ENCODE peak calls at places on chromosomes 2 and 18, in eight cellular contexts. L is thyroid gland, I is fibroblast of lung, Y is ovary, H is H9, M is OCI-LY7, Z is testis, X is hepatocyte. T is an unnamed sample. For H3K4me1, the result is how much of the 10 kb centered on the place peaks cover.

GRCh38 chr2:74834806-74835755 is 1.2 kb downstream of the HK2 start:
- DNase-seq in L (peak), X (peak), I (peak), H (peak), Y (peak), Z (peak), M (peak), T (peak)

GRCh38 chr2:46257476-46257875 is 39.7 kb upstream of the EPAS1 start:
- DNase-seq in Z (no peak), X (no peak), L (no peak), Y (no peak), M (no peak), H (no peak), I (peak), T (no peak)

GRCh38 chr18:58766164-58766563 is 94.9 kb downstream of the MALT1 start:
- DNase-seq in I (no peak), X (no peak), M (no peak), L (no peak), Z (no peak), Y (no peak), H (peak), T (no peak)

GRCh38 chr2:180254872-180255271 is 247.8 kb upstream of the CWC22 start:
- DNase-seq in H (no peak), Z (no peak), X (no peak), I (no peak), M (no peak), L (no peak), Y (no peak), T (no peak)

GRCh38 chr2:209663149-209663548 is 108.5 kb upstream of the UNC80 start:
- DNase-seq in Y (no peak), L (no peak), M (no peak), H (no peak), Z (no peak), I (peak), X (peak), T (no peak)

GRCh38 chr18:68713791-68714190 is 1.1 kb downstream of the TMX3 start:
- DNase-seq in Z (no peak), L (no peak), Y (no peak), M (no peak), H (no peak), X (no peak), I (no peak), T (no peak)

GRCh38 chr2:40123321-40123720 is 328.6 kb downstream of the SLC8A1 start:
- DNase-seq in I (no peak), X (no peak), Y (no peak), Z (no peak), M (no peak), L (no peak), H (no peak), T (no peak)

GRCh38 chr2:16226942-16227664 is 286.8 kb downstream of the MYCN start:
- DNase-seq in X (no peak), L (peak), I (no peak), Y (no peak), H (no peak), Z (no peak), M (no peak), T (no peak)

GRCh38 chr18:76456823-76457222 is 38.2 kb downstream of the ZNF516 start:
- DNase-seq in I (no peak), M (no peak), H (no peak), Z (no peak), X (no peak), L (no peak), Y (no peak), T (no peak)

GRCh38 chr2:64866797-64867196 is 122.4 kb upstream of the SLC1A4 start:
- DNase-seq in L (no peak), H (no peak), I (peak), Z (peak), Y (peak), X (peak), M (no peak), T (no peak)

GRCh38 chr18:56661414-56662101 is 10.4 kb downstream of the WDR7 start:
- DNase-seq in M (no peak), Y (no peak), I (peak), Z (no peak), H (no peak), L (no peak), X (no peak), T (no peak)

GRCh38 chr18:572499-573289 is 7.5 kb upstream of the CETN1 start:
- DNase-seq in H (no peak), X (peak), L (no peak), I (no peak), M (no peak), Y (no peak), Z (no peak), T (no peak)

GRCh38 chr18:44895176-44895798 is 214.6 kb downstream of the SETBP1 start:
- DNase-seq in L (peak), I (peak), Z (peak), Y (no peak), H (no peak), X (peak), M (peak), T (no peak)

GRCh38 chr2:65708129-65708528 is 275.7 kb upstream of the SPRED2 start:
- DNase-seq in H (no peak), I (peak), M (no peak), L (peak), Z (no peak), X (no peak), Y (no peak), T (no peak)

GRCh38 chr2:227474406-227474805 is 2.5 kb downstream of the AGFG1 start:
- DNase-seq in Y (no peak), H (no peak), L (no peak), M (no peak), X (no peak), I (no peak), Z (no peak), T (no peak)
- H3K27ac ChIP-seq in Y (no peak), H (no peak), L (no peak), M (no peak), X (peak), I (no peak), Z (no peak), T (no peak)

DNA sequence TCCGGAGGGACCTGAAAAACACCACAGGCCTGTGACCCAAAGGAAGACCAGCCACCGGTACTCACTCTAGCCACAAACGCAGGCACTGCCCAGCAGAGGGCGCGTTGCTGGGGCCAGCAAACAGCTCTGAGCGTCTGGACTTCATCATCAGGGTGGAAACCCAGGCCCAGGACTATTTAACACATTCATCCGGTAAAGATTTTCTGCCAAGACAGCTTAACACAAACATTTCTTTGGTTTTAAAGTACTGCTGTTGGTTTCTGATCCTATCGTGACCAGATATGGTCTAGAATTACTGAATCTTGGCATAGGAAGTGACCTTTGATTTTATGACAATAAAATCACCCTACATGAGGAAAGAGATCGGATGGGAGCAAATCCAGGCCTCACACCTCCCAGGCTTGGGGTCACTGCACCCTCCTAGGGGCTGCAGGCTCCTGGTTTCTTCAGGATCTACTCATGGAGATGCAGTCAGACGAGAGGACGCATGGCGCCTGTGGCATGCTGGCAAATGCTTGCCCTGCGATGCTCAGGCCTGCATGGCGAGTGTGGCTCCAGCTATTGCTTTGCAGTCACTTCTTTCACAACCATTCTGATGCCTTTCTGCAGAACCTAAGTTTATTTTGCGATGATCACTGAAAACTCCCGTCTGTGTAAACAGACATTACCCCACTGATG is 130.4 kb downstream of the COL4A4 start:
- DNase-seq in M (peak), L (peak), Y (no peak), Z (peak), X (peak), I (peak), H (peak), T (no peak)
- TF ChIP-seq CTCF in M (peak), L (no peak), Y (no peak), Z (no peak), X (peak), I (peak), H (peak), T (no peak)

GRCh38 chr2:42979870-42980763 is 187.7 kb upstream of the HAAO start:
- DNase-seq in I (no peak), H (no peak), Y (no peak), L (no peak), X (no peak), Z (no peak), M (no peak), T (no peak)

GRCh38 chr2:42978175-42978886 is 185.9 kb upstream of the HAAO start:
- DNase-seq in X (peak), I (no peak), H (no peak), Z (no peak), Y (peak), L (no peak), M (no peak), T (peak)

GRCh38 chr2:42978887-42979415 is 186.6 kb upstream of the HAAO start:
- DNase-seq in L (no peak), Z (no peak), M (no peak), I (no peak), H (no peak), X (no peak), Y (peak), T (no peak)

GRCh38 chr2:42980764-42981416 is 188.5 kb upstream of the HAAO start:
- DNase-seq in X (no peak), M (no peak), I (no peak), H (no peak), Z (no peak), L (no peak), Y (no peak), T (no peak)

DNA sequence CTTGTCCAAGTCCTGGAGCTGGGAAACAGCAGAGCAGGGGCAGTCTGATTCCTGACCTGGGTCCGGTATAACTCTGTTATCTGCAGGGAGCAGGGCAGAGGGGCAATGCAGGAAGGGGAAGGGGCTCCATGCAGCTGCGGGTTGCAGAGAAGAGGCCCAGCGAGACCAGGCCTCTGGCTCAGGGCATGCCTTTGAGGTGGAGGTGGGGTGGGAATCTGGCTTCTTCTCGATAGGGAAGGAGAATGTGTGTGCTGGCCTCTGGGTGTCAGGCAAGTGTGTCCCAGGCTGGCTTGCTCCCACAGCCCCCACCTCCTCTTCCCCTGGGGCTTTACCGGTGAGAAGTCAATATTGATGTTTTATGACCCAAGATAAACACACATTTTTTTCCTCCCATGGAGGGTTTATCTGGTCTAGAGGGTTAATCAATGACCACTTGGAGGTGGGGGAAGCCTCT is 187.1 kb upstream of the HAAO start:
- DNase-seq in Z (no peak), L (no peak), X (peak), I (no peak), M (no peak), H (no peak), Y (no peak), T (peak)
- H3K4me1 ChIP-seq in Z (under half), L (under half), X (half or more), I (under half), M (under half), H (under half), Y (under half), T (under half)

GRCh38 chr2:42054657-42055430 is 7.0 kb downstream of the PKDCC start:
- DNase-seq in X (peak), M (no peak), I (no peak), L (no peak), H (peak), Y (peak), Z (no peak), T (no peak)
- H3K27ac ChIP-seq in X (peak), M (no peak), I (no peak), L (no peak), H (no peak), Y (peak), Z (peak), T (peak)

GRCh38 chr18:74459877-74460276 is 2.8 kb upstream of the DIPK1C start:
- DNase-seq in Y (no peak), Z (no peak), M (no peak), L (no peak), X (no peak), H (peak), I (no peak), T (no peak)
- TF ChIP-seq CTCF in Y (no peak), Z (no peak), M (no peak), L (no peak), X (peak), H (peak), I (no peak), T (no peak)

DNA sequence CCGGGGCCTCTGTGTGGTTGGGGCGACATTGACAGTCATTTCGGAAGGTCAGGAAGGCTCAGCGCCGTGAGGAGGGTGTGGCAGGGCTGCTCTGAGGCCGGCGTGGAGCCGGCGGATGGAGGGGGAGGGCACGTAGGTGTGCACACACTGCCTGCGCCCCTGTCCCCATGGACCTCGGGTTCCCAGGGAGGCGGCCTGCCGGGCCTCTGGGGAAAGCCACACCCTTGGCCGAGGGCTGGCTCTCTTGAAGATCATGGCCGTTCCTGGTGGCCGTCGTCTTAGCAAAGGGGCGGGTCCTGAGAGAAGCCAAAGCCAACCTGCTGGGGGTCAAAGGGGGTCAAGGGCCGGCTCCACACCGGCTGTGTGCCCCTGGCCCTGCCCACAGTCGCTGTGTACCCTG is 11.9 kb downstream of the GPC1 start:
- DNase-seq in L (no peak), H (no peak), M (no peak), I (no peak), Y (no peak), Z (no peak), X (no peak), T (no peak)
- H3K4me1 ChIP-seq in L (under half), H (under half), M (under half), I (under half), Y (under half), Z (under half), X (under half), T (under half)

T was measured in ascending aorta.